ENCODE peak calls at places on chromosomes 16 and 17, in nine cellular contexts. E is substantia nigra, C is T47D, P is cardiac muscle cell, N is NCI-H1436, H is left ventricle myocardium superior, R is endothelial cell, Z is psoas muscle, F is EL. K is an unnamed sample.

GRCh38 chr16:57045694-57046381 is 46.5 kb upstream of the CPNE2 start:
- DNase-seq in E (peak), C (peak), P (peak), N (no peak), H (peak), R (peak), Z (peak), F (peak), K (no peak)

GRCh38 chr17:38721802-38722201 is 8.3 kb upstream of the CISD3 start:
- DNase-seq in E (no peak), C (no peak), P (no peak), N (no peak), H (no peak), R (no peak), Z (no peak), F (no peak), K (no peak)

GRCh38 chr16:88948781-88949490 is 28.1 kb downstream of the CBFA2T3 start:
- DNase-seq in E (no peak), C (no peak), P (no peak), N (no peak), H (no peak), R (no peak), Z (no peak), F (no peak), K (no peak)

GRCh38 chr17:76884995-76885896 is 17.0 kb downstream of the MGAT5B start:
- DNase-seq in E (no peak), C (no peak), P (no peak), N (no peak), H (no peak), R (no peak), Z (no peak), F (no peak), K (no peak)

GRCh38 chr17:2860883-2861282 is 64.6 kb downstream of the RAP1GAP2 start:
- DNase-seq in E (no peak), C (no peak), P (no peak), N (no peak), H (no peak), R (no peak), Z (no peak), F (no peak), K (no peak)

GRCh38 chr16:85637808-85638186 is 24.7 kb downstream of the GSE1 start:
- DNase-seq in E (no peak), C (no peak), P (no peak), N (peak), H (peak), R (no peak), Z (no peak), F (no peak), K (no peak)

GRCh38 chr17:47643116-47643515 is 6.6 kb upstream of the KPNB1 start:
- DNase-seq in E (no peak), C (no peak), P (no peak), N (no peak), H (no peak), R (no peak), Z (no peak), F (no peak), K (no peak)

GRCh38 chr17:43754947-43755346 is 3.6 kb downstream of the SOST start:
- DNase-seq in E (no peak), C (no peak), P (no peak), N (no peak), H (no peak), R (no peak), Z (no peak), F (no peak), K (no peak)

GRCh38 chr16:79360267-79360666 is 240.3 kb downstream of the MAF start:
- DNase-seq in E (no peak), C (no peak), P (no peak), N (no peak), H (no peak), R (no peak), Z (no peak), F (no peak), K (no peak)

GRCh38 chr17:31726980-31727427 is 132.0 kb downstream of the COPRS start:
- DNase-seq in E (no peak), C (no peak), P (no peak), N (no peak), H (no peak), R (no peak), Z (no peak), F (peak), K (no peak)